ENCODE peak calls at places on chromosomes 4 and X, in eight cellular contexts. O, T, Q, R, F, L, I and H are unnamed samples.

GRCh38 chr4:65050786-65051185 is 619.5 kb downstream of the EPHA5 start:
- DNase-seq in O (no peak), T (no peak), Q (no peak), R (no peak), F (no peak), L (no peak), I (no peak), H (no peak)

GRCh38 chr4:101307901-101308300 is 39.4 kb downstream of the PPP3CA start:
- DNase-seq in O (no peak), T (no peak), Q (no peak), R (peak; percentile 47), F (peak; percentile 16), L (no peak), I (no peak), H (no peak)

GRCh38 chr4:74156521-74156920 is 1.4 kb upstream of the MTHFD2L start:
- DNase-seq in O (no peak), T (no peak), Q (no peak), R (no peak), F (no peak), L (no peak), I (no peak), H (no peak)

GRCh38 chr4:8393593-8394038 is 46.9 kb downstream of the ACOX3 start:
- DNase-seq in O (no peak), T (peak; percentile 97), Q (no peak), R (peak; percentile 84), F (peak; percentile 98), L (peak; percentile 97), I (peak; percentile 98), H (peak; percentile 99)

GRCh38 chr4:111854494-111855087 is 290.7 kb upstream of the FAM241A start:
- DNase-seq in O (no peak), T (peak; percentile 30), Q (no peak), R (peak; percentile 16), F (peak; percentile 53), L (peak; percentile 44), I (peak; percentile 14), H (peak; percentile 51)

GRCh38 chrX:40098264-40099045 is 697 bp upstream of the BCOR start:
- DNase-seq in O (no peak), T (no peak), Q (no peak), R (peak; percentile 47), F (peak; percentile 52), L (peak; percentile 61), I (no peak), H (peak; percentile 48)

GRCh38 chrX:54695231-54695630 is 102.8 kb downstream of the ITIH6 start:
- DNase-seq in O (no peak), T (peak; percentile 3), Q (no peak), R (peak; percentile 44), F (peak; percentile 45), L (no peak), I (no peak), H (no peak)

GRCh38 chr4:59240030-59240429 is 1960.1 kb upstream of the ADGRL3 start:
- DNase-seq in O (no peak), T (no peak), Q (no peak), R (no peak), F (no peak), L (no peak), I (no peak), H (no peak)

GRCh38 chr4:153466637-153467153 is 535 bp downstream of the TMEM131L start:
- DNase-seq in O (no peak), T (no peak), Q (no peak), R (no peak), F (no peak), L (no peak), I (no peak), H (no peak)

GRCh38 chr4:142282870-142283431 is 563.1 kb downstream of the INPP4B start:
- DNase-seq in O (no peak), T (no peak), Q (peak; percentile 28), R (no peak), F (peak; percentile 52), L (peak; percentile 14), I (no peak), H (no peak)

GRCh38 chrX:112636951-112637541 is 42.7 kb downstream of the LHFPL1 start:
- DNase-seq in O (no peak), T (peak; percentile 87), Q (no peak), R (no peak), F (peak; percentile 58), L (peak; percentile 82), I (peak; percentile 65), H (peak; percentile 27)

GRCh38 chrX:15619053-15619772 is 18.5 kb upstream of the ACE2 start:
- DNase-seq in O (no peak), T (peak; percentile 2), Q (no peak), R (peak; percentile 93), F (peak; percentile 5), L (peak; percentile 38), I (no peak), H (no peak)

GRCh38 chr4:23885943-23886590 is 3.8 kb downstream of the PPARGC1A start:
- DNase-seq in O (no peak), T (no peak), Q (no peak), R (no peak), F (no peak), L (no peak), I (no peak), H (no peak)

GRCh38 chr4:133624744-133625143 is 475.6 kb downstream of the PCDH10 start:
- DNase-seq in O (no peak), T (no peak), Q (no peak), R (no peak), F (no peak), L (peak; percentile 20), I (no peak), H (no peak)

GRCh38 chr4:55545681-55546632 is 752 bp downstream of the CLOCK start:
- DNase-seq in O (no peak), T (peak; percentile 62), Q (peak; percentile 33), R (peak; percentile 75), F (peak; percentile 67), L (peak; percentile 73), I (no peak), H (peak; percentile 63)

GRCh38 chr4:48698029-48698901 is 81.8 kb downstream of the FRYL start:
- DNase-seq in O (no peak), T (peak; percentile 85), Q (no peak), R (peak; percentile 94), F (peak; percentile 92), L (peak; percentile 82), I (peak; percentile 45), H (peak; percentile 88)

GRCh38 chr4:67883902-67884301 is at the start of gene TMPRSS11D:
- DNase-seq in O (no peak), T (no peak), Q (no peak), R (no peak), F (no peak), L (no peak), I (no peak), H (no peak)

GRCh38 chrX:75544760-75545159 is 21.9 kb upstream of the ZDHHC15 start:
- DNase-seq in O (no peak), T (no peak), Q (no peak), R (no peak), F (no peak), L (no peak), I (no peak), H (no peak)
- TF ChIP-seq CTCF in O (no peak), T (no peak), Q (no peak), R (no peak), F (no peak), L (no peak), I (no peak), H (no peak)

DNA sequence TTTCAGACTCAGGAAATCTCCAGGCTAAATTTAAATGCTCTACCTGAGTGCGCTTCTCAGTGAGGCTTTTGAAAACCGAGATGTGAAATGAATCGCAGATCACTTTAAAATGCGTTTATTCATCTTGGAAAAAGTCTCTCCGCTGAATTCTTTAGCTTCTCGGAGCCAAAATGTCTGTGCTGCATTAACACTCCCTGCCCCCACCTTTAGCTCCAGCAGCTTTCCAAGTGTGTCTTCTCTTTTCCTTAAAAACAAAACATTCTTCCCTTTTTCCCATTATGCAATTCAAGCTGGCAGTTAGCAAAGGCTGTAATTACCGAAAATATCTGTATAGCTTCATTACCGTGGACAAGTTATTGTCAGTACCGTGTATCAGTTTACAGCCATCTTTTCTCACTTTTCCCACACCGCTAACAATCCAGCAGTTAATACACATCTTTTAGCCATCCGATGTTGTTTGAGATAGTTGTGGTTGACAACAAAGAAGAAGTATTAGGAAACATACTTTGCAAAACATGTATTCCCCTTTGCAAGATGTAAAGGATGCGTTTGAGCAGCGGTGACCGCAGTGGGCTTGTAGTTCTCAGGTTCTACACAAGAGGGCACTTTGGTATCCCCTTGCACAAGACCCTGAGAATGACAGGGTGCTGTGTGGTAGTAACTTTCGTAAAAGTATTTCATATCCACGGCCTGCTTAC is 136.1 kb upstream of the STX18 start:
- DNase-seq in O (no peak), T (peak; percentile 59), Q (no peak), R (no peak), F (peak; percentile 83), L (peak; percentile 63), I (peak; percentile 67), H (peak; percentile 35)
- TF ChIP-seq CTCF in O (peak; percentile 73), T (peak; percentile 64), Q (no peak), R (no peak), F (peak; percentile 90), L (peak; percentile 79), I (peak; percentile 86), H (peak; percentile 87)

DNA sequence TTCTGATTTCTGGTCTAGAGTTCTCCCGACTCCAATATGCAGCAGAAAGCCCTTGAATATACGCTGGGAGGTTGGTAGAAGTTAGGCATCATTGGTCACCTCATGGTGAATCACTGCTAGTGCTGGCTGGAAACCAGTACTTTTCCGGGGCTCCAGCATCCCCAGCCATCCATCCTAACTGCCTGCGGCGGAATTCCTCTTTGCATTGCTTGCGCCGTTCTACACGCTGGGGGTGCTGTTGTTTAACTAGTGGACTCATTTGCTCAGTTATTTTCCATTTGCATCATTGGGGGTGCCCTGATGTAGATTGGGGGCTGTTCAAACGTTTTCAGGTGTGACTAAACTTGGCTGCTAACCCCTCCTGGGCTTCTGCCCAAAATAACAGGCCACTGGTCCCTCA is 23.3 kb upstream of the GPR50 start:
- DNase-seq in O (no peak), T (peak; percentile 28), Q (no peak), R (peak; percentile 55), F (peak; percentile 29), L (peak; percentile 24), I (peak; percentile 13), H (peak; percentile 78)
- TF ChIP-seq CTCF in O (no peak), T (peak; percentile 28), Q (no peak), R (no peak), F (peak; percentile 26), L (peak; percentile 43), I (peak; percentile 41), H (peak; percentile 63)

GRCh38 chr4:148288448-148288847 is 153.8 kb downstream of the NR3C2 start:
- DNase-seq in O (no peak), T (no peak), Q (no peak), R (no peak), F (no peak), L (no peak), I (no peak), H (no peak)

GRCh38 chr4:148283665-148284064 is 158.5 kb downstream of the NR3C2 start:
- DNase-seq in O (no peak), T (no peak), Q (no peak), R (no peak), F (no peak), L (no peak), I (no peak), H (no peak)

GRCh38 chr4:148287111-148287510 is 155.1 kb downstream of the NR3C2 start:
- DNase-seq in O (no peak), T (no peak), Q (no peak), R (no peak), F (no peak), L (no peak), I (no peak), H (no peak)

GRCh38 chr4:148286043-148286442 is 156.2 kb downstream of the NR3C2 start:
- DNase-seq in O (no peak), T (no peak), Q (no peak), R (no peak), F (no peak), L (no peak), I (no peak), H (no peak)

GRCh38 chr4:148284526-148285193 is 157.6 kb downstream of the NR3C2 start:
- DNase-seq in O (no peak), T (no peak), Q (no peak), R (no peak), F (no peak), L (no peak), I (no peak), H (no peak)
- TF ChIP-seq CTCF in O (peak; percentile 33), T (peak; percentile 14), Q (no peak), R (peak; percentile 4), F (no peak), L (peak; percentile 13), I (no peak), H (no peak)